ENCODE peak calls at places on chromosomes 2 and 18, in nine cellular contexts. K, W, I, D, X, M, U, L and S are unnamed samples. For H3K4me1 and H3K36me3, the result is how much of the 10 kb centered on the place peaks cover.

GRCh38 chr2:135011633-135012032 is 35.6 kb downstream of the MAP3K19 start:
- DNase-seq in K (no peak), W (no peak), I (no peak), D (no peak), X (no peak), M (no peak), U (no peak), L (no peak), S (no peak)

GRCh38 chr2:201347154-201347553 is 10.0 kb downstream of the FLACC1 start:
- DNase-seq in K (no peak), W (no peak), I (no peak), D (no peak), X (no peak), M (no peak), U (no peak), L (no peak), S (no peak)

GRCh38 chr18:59233017-59233410 is 13.1 kb downstream of the GRP start:
- DNase-seq in K (no peak), W (no peak), I (no peak), D (no peak), X (no peak), M (no peak), U (no peak), L (no peak), S (no peak)

GRCh38 chr18:28905509-28905908 is 728.6 kb upstream of the CDH2 start:
- DNase-seq in K (no peak), W (no peak), I (peak), D (peak), X (no peak), M (no peak), U (no peak), L (no peak), S (no peak)

GRCh38 chr2:212523756-212524155 is 14.8 kb downstream of the ERBB4 start:
- DNase-seq in K (no peak), W (no peak), I (no peak), D (no peak), X (no peak), M (no peak), U (no peak), L (no peak), S (no peak)

GRCh38 chr2:216283038-216283900 is 89.0 kb downstream of the MARCHF4 start:
- DNase-seq in K (no peak), W (peak), I (no peak), D (no peak), X (no peak), M (no peak), U (no peak), L (no peak), S (no peak)

GRCh38 chr2:216281881-216282280 is 90.4 kb downstream of the MARCHF4 start:
- DNase-seq in K (no peak), W (no peak), I (no peak), D (no peak), X (no peak), M (no peak), U (no peak), L (no peak), S (no peak)

GRCh38 chr2:175251425-175252041 is 70.0 kb upstream of the ATP5MC3 start:
- DNase-seq in K (peak), W (no peak), I (peak), D (peak), X (no peak), M (no peak), U (no peak), L (no peak), S (no peak)

GRCh38 chr2:30373881-30374302 is 73.2 kb upstream of the LCLAT1 start:
- DNase-seq in K (no peak), W (no peak), I (peak), D (no peak), X (no peak), M (no peak), U (no peak), L (no peak), S (no peak)

GRCh38 chr2:181581534-181581933 is 75.4 kb downstream of the CERKL start:
- DNase-seq in K (no peak), W (no peak), I (no peak), D (no peak), X (no peak), M (no peak), U (no peak), L (no peak), S (no peak)

DNA sequence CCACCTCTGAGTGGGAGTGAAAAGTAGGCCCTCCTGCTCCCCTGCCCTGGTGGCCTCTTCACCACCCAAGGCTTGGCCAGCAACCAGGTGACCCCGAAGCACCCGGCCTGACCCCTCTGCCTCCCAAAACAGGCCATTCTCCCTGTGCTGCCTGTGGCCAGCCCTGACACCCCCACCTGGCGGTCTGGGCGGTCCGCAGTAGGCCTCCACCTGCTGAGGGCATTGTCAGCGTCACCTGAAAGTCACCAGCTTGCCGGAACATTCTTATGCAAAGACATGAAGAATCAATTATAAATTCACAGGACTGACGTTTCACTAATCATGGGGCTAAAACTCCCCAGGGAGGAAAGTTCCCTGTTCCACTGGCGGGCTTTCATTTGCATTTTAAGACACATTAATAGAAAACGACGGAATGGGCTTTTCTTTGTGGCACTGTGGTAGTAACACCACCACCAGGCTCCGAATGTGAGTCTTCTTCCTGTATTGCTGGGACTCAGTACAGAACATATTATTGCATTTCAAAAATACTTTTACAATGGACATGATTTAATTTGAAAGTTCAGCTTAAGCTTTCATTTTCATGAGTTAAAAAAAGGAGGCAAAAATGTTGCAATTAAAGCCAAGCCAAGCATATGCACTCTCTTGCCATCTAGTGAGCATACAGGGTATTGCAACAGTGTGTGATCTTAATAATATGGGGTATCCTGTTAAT is 57.4 kb downstream of the ADI1 start:
- DNase-seq in K (peak), W (no peak), I (peak), D (peak), X (peak), M (peak), U (no peak), L (no peak), S (no peak)
- TF ChIP-seq POLR2A in K (no peak), W (no peak), I (no peak), D (no peak), X (no peak), M (no peak), U (no peak), L (no peak), S (no peak)

DNA sequence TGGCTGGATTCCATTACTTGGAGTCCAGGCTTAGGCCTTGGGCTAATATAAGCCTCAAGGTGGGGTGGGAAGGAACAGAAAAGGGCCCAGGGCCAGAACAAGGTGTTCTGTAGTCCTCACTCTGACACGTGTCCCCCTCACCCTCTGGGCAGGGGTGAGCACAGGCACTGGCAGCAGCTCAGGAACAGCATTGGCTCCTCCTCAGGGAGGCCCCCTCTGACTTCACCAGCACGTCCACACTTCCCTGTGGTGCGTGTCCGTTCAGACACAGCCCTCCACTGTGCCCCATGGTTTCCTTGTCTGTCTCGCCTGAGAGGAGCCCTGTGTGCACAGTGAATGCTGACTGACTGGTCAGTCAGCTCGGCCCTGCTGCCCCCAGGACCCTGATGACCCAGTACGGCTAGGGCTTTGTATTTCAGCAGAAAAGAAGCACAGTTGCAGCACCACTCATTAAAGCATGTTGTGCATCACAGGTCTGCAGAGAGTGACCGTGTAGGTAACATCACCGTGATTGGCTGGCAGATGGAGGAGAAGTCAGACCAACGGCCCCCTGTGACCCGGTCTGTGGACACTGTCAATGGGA is 70.8 kb downstream of the COA5 start:
- DNase-seq in K (no peak), W (no peak), I (no peak), D (no peak), X (peak), M (no peak), U (no peak), L (no peak), S (no peak)
- H3K4me1 ChIP-seq in K (under half), W (under half), I (under half), D (under half), X (under half), M (under half), U (under half), L (under half), S (under half)

DNA sequence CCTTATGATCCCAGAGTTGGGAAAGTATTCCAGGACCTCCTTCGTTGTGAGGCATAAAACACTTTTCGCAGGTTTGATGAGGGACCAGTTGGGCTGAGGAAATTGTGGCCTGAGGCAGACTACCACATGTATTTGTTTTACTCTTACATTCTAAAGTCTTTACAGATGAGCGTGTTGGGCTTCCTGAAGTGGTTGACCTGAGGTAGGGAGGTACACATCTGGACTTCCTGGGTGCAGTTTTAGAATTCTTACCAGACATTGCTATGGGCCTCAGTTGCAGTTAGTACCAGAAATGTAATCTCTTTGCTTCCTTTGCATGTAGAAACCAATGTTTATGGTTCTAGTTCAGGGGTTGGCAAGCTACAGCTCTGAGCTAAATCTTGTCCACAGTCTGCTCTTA is 48.7 kb downstream of the COA5 start:
- DNase-seq in K (no peak), W (no peak), I (peak), D (no peak), X (no peak), M (no peak), U (no peak), L (no peak), S (no peak)
- H3K36me3 ChIP-seq in K (under half), W (under half), I (under half), D (under half), X (under half), M (under half), U (under half), L (under half), S (under half)

GRCh38 chr18:3595282-3596273 is 145.6 kb downstream of the TGIF1 start:
- DNase-seq in K (peak), W (no peak), I (peak), D (peak), X (no peak), M (peak), U (peak), L (no peak), S (no peak)
- TF ChIP-seq POLR2A in K (no peak), W (peak), I (peak), D (peak), X (no peak), M (peak), U (no peak), L (no peak), S (peak)

GRCh38 chr2:43236256-43236655 is 9.8 kb upstream of the ZFP36L2 start:
- DNase-seq in K (no peak), W (peak), I (no peak), D (no peak), X (no peak), M (no peak), U (no peak), L (no peak), S (no peak)
- H3K4me1 ChIP-seq in K (under half), W (under half), I (under half), D (under half), X (under half), M (under half), U (under half), L (under half), S (under half)

GRCh38 chr18:49564435-49564834 is 2.6 kb downstream of the LIPG start:
- DNase-seq in K (no peak), W (no peak), I (no peak), D (no peak), X (no peak), M (no peak), U (no peak), L (no peak), S (no peak)
- H3K36me3 ChIP-seq in K (under half), W (under half), I (under half), D (under half), X (under half), M (under half), U (under half), L (under half), S (under half)

GRCh38 chr2:28407131-28407975 is 14.7 kb downstream of the FOSL2 start:
- DNase-seq in K (no peak), W (no peak), I (no peak), D (no peak), X (peak), M (no peak), U (no peak), L (no peak), S (peak)
- TF ChIP-seq POLR2A in K (no peak), W (no peak), I (no peak), D (no peak), X (no peak), M (no peak), U (no peak), L (no peak), S (no peak)

GRCh38 chr2:136127356-136127755 is 9.4 kb upstream of the CXCR4 start:
- DNase-seq in K (no peak), W (no peak), I (no peak), D (no peak), X (no peak), M (no peak), U (no peak), L (no peak), S (no peak)
- H3K4me1 ChIP-seq in K (under half), W (under half), I (under half), D (under half), X (half or more), M (under half), U (under half), L (under half), S (under half)